ENCODE peak calls at places on chromosomes 7 and 10, in ten cellular contexts. R, F, G, Q, B, K, E, A, I and J are unnamed samples.

GRCh38 chr10:61929555-61929954 is 28.1 kb downstream of the ARID5B start:
- DNase-seq in K (no peak), E (no peak), G (no peak), R (no peak), Q (no peak), F (no peak), A (no peak), I (no peak), B (no peak), J (no peak)

GRCh38 chr7:139663608-139664177 is 114.1 kb downstream of the HIPK2 start:
- DNase-seq in A (no peak), K (no peak), B (no peak), F (no peak), E (no peak), R (no peak), G (no peak), I (no peak), Q (no peak), J (no peak)

GRCh38 chr10:59463909-59464308 is 101.6 kb upstream of the FAM13C start:
- DNase-seq in Q (no peak), G (no peak), R (no peak), I (no peak), B (no peak), K (no peak), E (no peak), F (no peak), A (no peak), J (no peak)

GRCh38 chr10:683448-684071 is 5.9 kb downstream of the DIP2C start:
- DNase-seq in F (peak; percentile 50), R (no peak), I (no peak), G (no peak), B (peak; percentile 95), Q (no peak), K (no peak), E (no peak), A (peak; percentile 58), J (no peak)

GRCh38 chr10:124517466-124517865 is 55.8 kb downstream of the LHPP start:
- DNase-seq in G (no peak), B (no peak), K (no peak), E (no peak), R (peak; percentile 1), A (no peak), I (no peak), F (no peak), Q (no peak), J (no peak)

GRCh38 chr10:98316661-98317060 is 48.7 kb upstream of the LOXL4 start:
- DNase-seq in G (no peak), F (no peak), Q (no peak), B (peak; percentile 31), I (peak; percentile 76), K (peak; percentile 82), R (no peak), A (peak; percentile 35), E (no peak), J (no peak)

GRCh38 chr7:2433713-2434550 is 30.5 kb downstream of the CHST12 start:
- DNase-seq in E (no peak), R (no peak), I (no peak), K (no peak), F (no peak), A (no peak), Q (no peak), B (no peak), G (no peak), J (no peak)

GRCh38 chr10:71812016-71812912 is 38.8 kb downstream of the PSAP start:
- DNase-seq in F (peak; percentile 10), G (no peak), B (peak; percentile 26), Q (peak; percentile 76), R (peak; percentile 66), K (peak; percentile 46), I (peak; percentile 26), E (peak; percentile 74), A (no peak), J (peak; percentile 51)

GRCh38 chr10:97049670-97050069 is 136.1 kb downstream of the SLIT1 start:
- DNase-seq in R (no peak), Q (no peak), B (no peak), K (no peak), F (no peak), A (no peak), E (no peak), I (no peak), G (no peak), J (no peak)

GRCh38 chr10:132921818-132922807 is 20.3 kb downstream of the CFAP46 start:
- DNase-seq in E (no peak), B (no peak), G (no peak), A (no peak), K (no peak), R (no peak), I (no peak), Q (no peak), F (no peak), J (no peak)

GRCh38 chr7:476736-477360 is 42.8 kb downstream of the PDGFA start:
- DNase-seq in E (no peak), K (no peak), A (no peak), Q (no peak), R (no peak), F (no peak), B (no peak), G (no peak), I (no peak), J (no peak)

GRCh38 chr7:1716263-1717094 is 46.4 kb downstream of the ELFN1 start:
- DNase-seq in I (peak; percentile 6), F (no peak), E (no peak), K (no peak), A (no peak), R (no peak), G (no peak), Q (no peak), B (peak; percentile 12), J (no peak)

GRCh38 chr10:71312840-71313789 is 5.9 kb upstream of the SLC29A3 start:
- DNase-seq in A (no peak), R (no peak), B (peak; percentile 54), E (no peak), I (no peak), Q (peak; percentile 50), F (no peak), G (peak; percentile 82), K (no peak), J (no peak)

GRCh38 chr7:105097619-105098018 is 83.6 kb downstream of the KMT2E start:
- DNase-seq in G (no peak), A (peak; percentile 36), Q (no peak), F (no peak), K (peak; percentile 92), B (peak; percentile 78), E (no peak), I (peak; percentile 85), R (no peak), J (no peak)

GRCh38 chr7:105102557-105103352 is 88.8 kb downstream of the KMT2E start:
- DNase-seq in K (no peak), A (no peak), Q (no peak), F (no peak), E (no peak), I (no peak), G (no peak), R (no peak), B (no peak), J (no peak)

GRCh38 chr7:105106473-105106872 is 92.5 kb downstream of the KMT2E start:
- DNase-seq in K (no peak), B (no peak), R (no peak), I (no peak), Q (no peak), A (no peak), F (no peak), E (no peak), G (no peak), J (no peak)

GRCh38 chr7:105098863-105099515 is 85.0 kb downstream of the KMT2E start:
- DNase-seq in I (peak; percentile 71), A (no peak), G (no peak), E (no peak), B (peak; percentile 36), R (no peak), F (no peak), K (peak; percentile 38), Q (no peak), J (no peak)

DNA sequence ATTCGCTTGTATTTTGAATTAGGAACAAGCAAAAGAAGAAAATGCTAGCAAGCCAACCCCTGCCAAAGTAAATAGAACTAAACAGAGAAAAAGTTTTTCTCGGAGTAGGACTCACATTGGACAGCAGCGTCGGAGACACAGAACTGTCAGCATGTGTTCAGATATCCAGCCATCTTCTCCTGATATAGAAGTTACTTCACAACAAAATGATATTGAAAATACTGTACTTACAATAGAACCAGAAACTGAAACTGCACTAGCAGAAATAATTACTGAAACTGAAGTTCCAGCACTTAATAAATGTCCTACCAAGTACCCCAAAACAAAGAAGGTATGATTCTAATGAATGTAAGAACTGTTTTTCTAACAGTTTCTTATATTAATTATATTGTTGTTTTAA is 87.9 kb downstream of the KMT2E start:
- DNase-seq in B (peak; percentile 25), R (no peak), E (no peak), K (no peak), A (no peak), G (no peak), F (no peak), Q (no peak), I (no peak), J (no peak)
- H3K4me3 ChIP-seq in B (no peak overlapping the region), R (no peak overlapping the region), E (no peak overlapping the region), K (no peak overlapping the region), A (no peak overlapping the region), G (no peak overlapping the region), F (no peak overlapping the region), Q (no peak overlapping the region), I (no peak overlapping the region), J (no peak overlapping the region)

GRCh38 chr10:114631678-114632417 is 26.2 kb downstream of the ABLIM1 start:
- DNase-seq in G (peak; percentile 78), B (peak; percentile 42), R (peak; percentile 82), Q (peak; percentile 67), E (peak; percentile 18), K (peak; percentile 60), I (no peak), A (no peak), F (no peak), J (peak; percentile 95)
- H3K4me3 ChIP-seq in G (peak overlapping the region; percentile 81), B (peak overlapping the region; percentile 56), R (peak overlapping the region; percentile 81), Q (peak overlapping the region; percentile 47), E (peak overlapping the region; percentile 56), K (peak overlapping the region; percentile 56), I (peak overlapping the region; percentile 43), A (peak overlapping the region; percentile 73), F (peak overlapping the region; percentile 49), J (peak overlapping the region; percentile 72)

DNA sequence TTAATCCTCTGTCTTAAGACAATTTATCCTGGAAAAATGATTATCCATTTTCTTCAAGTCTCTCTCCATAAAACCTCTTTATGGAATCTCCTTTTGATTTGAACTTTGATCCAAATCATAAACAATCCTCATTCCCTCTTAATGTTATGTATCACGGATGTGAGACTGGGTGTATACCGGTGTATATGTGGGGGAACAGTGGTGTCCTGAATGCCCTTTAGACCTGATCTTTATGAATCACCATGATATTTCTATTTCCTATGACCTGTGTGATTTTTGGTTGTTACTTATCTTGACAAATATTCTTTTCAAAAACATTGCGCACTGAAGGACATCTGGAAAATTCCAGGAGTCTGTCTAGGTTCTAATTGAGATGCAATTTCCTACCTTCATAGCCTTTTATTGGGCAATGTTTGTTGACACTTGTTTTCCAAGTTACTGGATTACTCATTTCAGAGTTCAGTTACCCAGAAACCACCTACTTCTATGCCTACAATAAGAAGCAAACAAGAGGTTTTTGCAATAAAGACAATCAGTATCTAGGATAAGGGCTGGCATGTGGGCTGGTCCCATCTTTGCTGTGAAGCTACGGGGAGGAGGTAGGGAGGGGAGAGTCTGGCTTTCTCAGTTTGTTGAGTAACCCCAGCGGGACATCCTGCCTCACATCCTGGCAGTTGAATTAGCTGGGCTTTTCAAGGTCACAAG is 190.4 kb downstream of the CTTNBP2 start:
- DNase-seq in K (no peak), E (no peak), I (peak; percentile 97), A (no peak), Q (peak; percentile 77), F (no peak), G (no peak), R (no peak), B (peak; percentile 13), J (no peak)
- H3K4me3 ChIP-seq in K (no peak overlapping the region), E (no peak overlapping the region), I (no peak overlapping the region), A (no peak overlapping the region), Q (no peak overlapping the region), F (no peak overlapping the region), G (no peak overlapping the region), R (no peak overlapping the region), B (no peak overlapping the region), J (no peak overlapping the region)

GRCh38 chr7:27185708-27186449 is 847 bp upstream of the HOXA11 start:
- DNase-seq in K (peak; percentile 54), A (no peak), Q (no peak), G (peak; percentile 73), E (no peak), B (no peak), R (no peak), I (no peak), F (no peak), J (no peak)
- H3K4me3 ChIP-seq in K (peak overlapping the region; percentile 82), A (no peak overlapping the region), Q (peak overlapping the region; percentile 50), G (peak overlapping the region; percentile 58), E (no peak overlapping the region), B (no peak overlapping the region), R (no peak overlapping the region), I (no peak overlapping the region), F (no peak overlapping the region), J (peak overlapping the region; percentile 73)